ENCODE peak calls at places on chromosomes 11 and 22, in nine cellular contexts. P is astrocyte, I is mammary epithelial cell, Z is GM23248, L is kidney, J is fibroblast of lung, W is mesendoderm, H is neuronal stem cell, Y is SK-N-SH. V is an unnamed sample.

GRCh38 chr11:77752518-77752917 is 68.0 kb downstream of the RSF1 start:
- DNase-seq in P (peak; percentile 8), I (no peak), Z (peak; percentile 50), L (no peak), J (peak; percentile 19), W (peak; percentile 91), H (no peak), Y (no peak), V (no peak)

GRCh38 chr22:22465782-22466181 is 42.8 kb downstream of the ZNF280B start:
- DNase-seq in P (no peak), I (no peak), Z (peak; percentile 22), L (no peak), J (no peak), W (no peak), H (no peak), Y (no peak), V (no peak)

GRCh38 chr11:11989774-11990744 is 18.4 kb downstream of the DKK3 start:
- DNase-seq in P (no peak), I (no peak), Z (peak; percentile 51), L (no peak), J (peak; percentile 38), W (no peak), H (no peak), Y (no peak), V (peak; percentile 67)

GRCh38 chr22:49992921-49993648 is 19.5 kb downstream of the IL17REL start:
- DNase-seq in P (no peak), I (peak; percentile 25), Z (peak; percentile 74), L (peak; percentile 86), J (peak; percentile 23), W (peak; percentile 58), H (no peak), Y (peak; percentile 85), V (peak; percentile 74)

GRCh38 chr11:6410695-6411430 is 8.0 kb downstream of the APBB1 start:
- DNase-seq in P (no peak), I (no peak), Z (no peak), L (no peak), J (no peak), W (no peak), H (no peak), Y (no peak), V (no peak)

GRCh38 chr22:24875862-24876506 is 70.0 kb downstream of the SGSM1 start:
- DNase-seq in P (no peak), I (no peak), Z (peak; percentile 25), L (no peak), J (peak; percentile 3), W (peak; percentile 69), H (peak; percentile 42), Y (no peak), V (peak; percentile 11)

GRCh38 chr22:38732251-38732815 is 23.5 kb downstream of the SUN2 start:
- DNase-seq in P (no peak), I (no peak), Z (no peak), L (peak; percentile 69), J (no peak), W (no peak), H (no peak), Y (no peak), V (no peak)

GRCh38 chr22:28063656-28064055 is 144.6 kb upstream of the PITPNB start:
- DNase-seq in P (no peak), I (no peak), Z (no peak), L (no peak), J (no peak), W (no peak), H (no peak), Y (no peak), V (no peak)

GRCh38 chr11:119787074-119787461 is 58.1 kb upstream of the NECTIN1 start:
- DNase-seq in P (no peak), I (no peak), Z (no peak), L (peak; percentile 56), J (no peak), W (no peak), H (no peak), Y (no peak), V (no peak)

GRCh38 chr11:9573775-9574555 is 495 bp downstream of the WEE1 start:
- DNase-seq in P (no peak), I (no peak), Z (peak; percentile 52), L (peak; percentile 87), J (no peak), W (no peak), H (no peak), Y (peak; percentile 66), V (peak; percentile 38)

GRCh38 chr22:43945632-43946390 is 9.4 kb upstream of the SAMM50 start:
- DNase-seq in P (no peak), I (peak; percentile 36), Z (peak; percentile 84), L (no peak), J (peak; percentile 45), W (peak; percentile 81), H (peak; percentile 36), Y (peak; percentile 79), V (peak; percentile 83)

GRCh38 chr11:116641561-116642045 is 131.2 kb downstream of the BUD13 start:
- DNase-seq in P (no peak), I (peak; percentile 14), Z (peak; percentile 32), L (peak; percentile 75), J (peak; percentile 6), W (peak; percentile 60), H (peak; percentile 30), Y (peak; percentile 86), V (no peak)

GRCh38 chr11:60265373-60266214 is 14.9 kb upstream of the MS4A4A start:
- DNase-seq in P (no peak), I (peak; percentile 47), Z (peak; percentile 42), L (no peak), J (peak; percentile 5), W (peak; percentile 62), H (peak; percentile 54), Y (peak; percentile 22), V (peak; percentile 50)

GRCh38 chr11:30991376-30991775 is 378.2 kb downstream of the DCDC1 start:
- DNase-seq in P (no peak), I (no peak), Z (no peak), L (no peak), J (no peak), W (no peak), H (no peak), Y (no peak), V (no peak)

GRCh38 chr11:91871048-91871447 is 353.6 kb upstream of the FAT3 start:
- DNase-seq in P (no peak), I (no peak), Z (no peak), L (no peak), J (no peak), W (no peak), H (no peak), Y (no peak), V (no peak)

GRCh38 chr22:27930246-27931060 is 11.4 kb upstream of the PITPNB start:
- DNase-seq in P (no peak), I (peak; percentile 87), Z (peak; percentile 49), L (no peak), J (no peak), W (peak; percentile 18), H (no peak), Y (no peak), V (peak; percentile 62)

DNA sequence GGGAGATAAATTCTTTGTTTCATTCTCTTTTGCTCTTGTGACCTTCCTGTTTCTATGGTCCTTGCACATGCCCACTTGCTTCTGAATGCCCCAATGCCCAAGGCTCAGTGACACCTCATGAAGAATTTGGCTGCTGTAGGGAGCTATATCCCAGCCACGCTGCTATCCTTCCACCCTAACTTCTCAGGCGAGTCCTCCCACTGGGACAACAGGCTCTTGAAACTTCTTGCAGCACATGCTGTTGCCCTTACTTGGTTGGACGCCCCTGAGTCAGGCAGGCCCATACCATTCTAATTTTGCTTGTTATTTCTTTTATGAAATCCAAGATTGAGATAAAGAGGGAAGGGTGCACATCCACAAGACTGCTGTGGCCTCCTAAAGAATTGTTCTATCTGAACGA is 57.6 kb upstream of the BLID start:
- DNase-seq in P (no peak), I (no peak), Z (peak; percentile 26), L (no peak), J (no peak), W (no peak), H (no peak), Y (no peak), V (peak; percentile 60)
- H3K9ac ChIP-seq in P (peak overlapping the region; percentile 53), I (no peak overlapping the region), Z (no peak overlapping the region), L (no peak overlapping the region), J (no peak overlapping the region), W (no peak overlapping the region), H (no peak overlapping the region), Y (peak overlapping the region; percentile 22), V (no peak overlapping the region)

DNA sequence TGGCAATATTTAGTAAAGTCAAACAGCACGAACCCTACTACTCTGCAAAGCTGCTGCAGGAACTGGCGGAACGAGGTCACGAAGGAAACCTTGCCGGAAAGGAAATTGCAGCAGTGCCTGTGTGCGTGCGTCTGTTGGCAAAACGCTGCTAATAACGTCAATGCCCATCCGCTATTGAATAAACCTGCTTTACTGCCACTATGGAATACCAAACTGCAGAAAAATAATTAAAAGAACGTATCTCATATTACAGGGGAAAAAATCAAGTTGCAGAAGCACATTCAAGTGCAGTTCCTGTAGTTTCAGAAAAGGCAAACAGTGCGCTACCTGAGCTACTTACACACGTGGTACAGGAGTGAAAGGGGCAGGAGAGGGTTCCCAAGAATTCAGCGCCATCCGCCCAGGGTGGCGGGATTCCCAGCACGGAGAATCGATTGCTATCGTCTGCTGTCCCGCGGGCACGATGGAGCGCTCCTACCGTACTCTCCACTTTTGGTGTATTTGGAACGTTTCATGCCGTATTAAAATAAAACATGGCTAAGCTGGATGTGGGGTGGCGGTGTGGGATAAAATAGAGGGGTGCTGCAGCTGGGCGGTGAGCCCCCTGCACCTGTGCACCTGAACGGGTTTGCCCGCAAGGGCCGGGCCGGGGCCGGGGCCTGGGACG is 516 bp upstream of the NADSYN1 start:
- DNase-seq in P (peak; percentile 18), I (no peak), Z (peak; percentile 48), L (peak; percentile 83), J (peak; percentile 33), W (peak; percentile 9), H (no peak), Y (no peak), V (peak; percentile 2)
- H3K4me3 ChIP-seq in P (peak overlapping the region; percentile 68), I (peak overlapping the region; percentile 38), Z (peak overlapping the region; percentile 97), L (peak overlapping the region; percentile 80), J (peak overlapping the region; percentile 83), W (no peak overlapping the region), H (peak overlapping the region; percentile 95), Y (peak overlapping the region; percentile 99), V (peak overlapping the region; percentile 86)

GRCh38 chr11:27718346-27718852 is 18.1 kb upstream of the BDNF start:
- DNase-seq in P (peak; percentile 91), I (peak; percentile 39), Z (peak; percentile 92), L (no peak), J (peak; percentile 93), W (peak; percentile 95), H (peak; percentile 73), Y (peak; percentile 76), V (peak; percentile 98)
- H3K9ac ChIP-seq in P (peak overlapping the region; percentile 91), I (no peak overlapping the region), Z (peak overlapping the region; percentile 81), L (no peak overlapping the region), J (peak overlapping the region; percentile 8), W (peak overlapping the region; percentile 71), H (no peak overlapping the region), Y (peak overlapping the region; percentile 91), V (peak overlapping the region; percentile 68)

GRCh38 chr11:94788396-94788795 is 20.2 kb downstream of the AMOTL1 start:
- DNase-seq in P (no peak), I (peak; percentile 27), Z (peak; percentile 60), L (no peak), J (peak; percentile 34), W (no peak), H (no peak), Y (no peak), V (no peak)
- H3K4me3 ChIP-seq in P (no peak overlapping the region), I (no peak overlapping the region), Z (no peak overlapping the region), L (no peak overlapping the region), J (no peak overlapping the region), W (no peak overlapping the region), H (no peak overlapping the region), Y (no peak overlapping the region), V (peak overlapping the region; percentile 32)